ENCODE peak calls at places on chromosomes 3 and 15, in ten cellular contexts. Z is left kidney; U is glomerular endothelial cell; L is NCI-H526; I is fibroblast of pulmonary artery; Y is left cardiac atrium; Q is Karpas-422; E is stimulated activated CD8-positive, alpha-beta memory T cell treated with anti-CD3 and anti-CD28 coated beads, Interleukin-15, amount 100 ng/mL, for 48 hours; A is HT1080; B is brain pericyte. W is an unnamed sample.

GRCh38 chr3:127150915-127151564 is 41.9 kb upstream of the PRR23E start:
- DNase-seq in Z (no peak), U (no peak), L (no peak), I (no peak), Y (no peak), Q (no peak), E (no peak), A (no peak), B (no peak), W (no peak)

GRCh38 chr3:105836533-105836932 is 32.3 kb downstream of the CBLB start:
- DNase-seq in Z (peak; percentile 16), U (no peak), L (no peak), I (peak; percentile 80), Y (no peak), Q (no peak), E (peak; percentile 48), A (no peak), B (peak; percentile 27), W (no peak)

GRCh38 chr3:105513042-105513441 is 146.3 kb downstream of the ALCAM start:
- DNase-seq in Z (no peak), U (no peak), L (no peak), I (peak; percentile 81), Y (no peak), Q (no peak), E (no peak), A (peak; percentile 79), B (no peak), W (no peak)

GRCh38 chr3:171427771-171428320 is 32.4 kb downstream of the TNIK start:
- DNase-seq in Z (no peak), U (no peak), L (no peak), I (no peak), Y (no peak), Q (no peak), E (no peak), A (no peak), B (no peak), W (no peak)

GRCh38 chr15:58505581-58505980 is 73.8 kb downstream of the LIPC start:
- DNase-seq in Z (no peak), U (no peak), L (no peak), I (peak; percentile 36), Y (no peak), Q (no peak), E (no peak), A (peak; percentile 50), B (no peak), W (no peak)

GRCh38 chr3:151319613-151320012 is 3.0 kb upstream of the GPR87 start:
- DNase-seq in Z (no peak), U (no peak), L (no peak), I (peak; percentile 30), Y (no peak), Q (no peak), E (no peak), A (no peak), B (no peak), W (no peak)

GRCh38 chr15:79644091-79644490 is 212.0 kb downstream of the MINAR1 start:
- DNase-seq in Z (no peak), U (peak; percentile 60), L (no peak), I (peak; percentile 65), Y (no peak), Q (no peak), E (no peak), A (peak; percentile 84), B (no peak), W (no peak)

GRCh38 chr15:92638709-92639365 is 16.7 kb downstream of the FAM174B start:
- DNase-seq in Z (no peak), U (no peak), L (no peak), I (no peak), Y (no peak), Q (no peak), E (no peak), A (no peak), B (no peak), W (no peak)

GRCh38 chr3:106981392-106981791 is 395.8 kb upstream of the CCDC54 start:
- DNase-seq in Z (no peak), U (no peak), L (no peak), I (no peak), Y (no peak), Q (no peak), E (no peak), A (no peak), B (no peak), W (no peak)

GRCh38 chr3:15783361-15783969 is 14.3 kb downstream of the ANKRD28 start:
- DNase-seq in Z (no peak), U (no peak), L (no peak), I (peak; percentile 83), Y (no peak), Q (no peak), E (no peak), A (peak; percentile 46), B (no peak), W (no peak)

GRCh38 chr15:66672867-66673266 is 29.2 kb upstream of the SMAD6 start:
- DNase-seq in Z (no peak), U (no peak), L (no peak), I (no peak), Y (no peak), Q (no peak), E (no peak), A (no peak), B (no peak), W (no peak)

GRCh38 chr3:97815149-97815917 is 6.5 kb upstream of the CRYBG3 start:
- DNase-seq in Z (no peak), U (no peak), L (no peak), I (no peak), Y (no peak), Q (no peak), E (no peak), A (peak; percentile 85), B (no peak), W (no peak)

GRCh38 chr15:36612063-36612788 is 32.8 kb downstream of the CDIN1 start:
- DNase-seq in Z (no peak), U (peak; percentile 39), L (no peak), I (peak; percentile 71), Y (no peak), Q (no peak), E (no peak), A (peak; percentile 88), B (no peak), W (no peak)

GRCh38 chr3:112472676-112473075 is 26.6 kb downstream of the BTLA start:
- DNase-seq in Z (no peak), U (no peak), L (no peak), I (no peak), Y (no peak), Q (no peak), E (no peak), A (no peak), B (no peak), W (no peak)

GRCh38 chr3:69144631-69145244 is 22.3 kb upstream of the LMOD3 start:
- DNase-seq in Z (no peak), U (no peak), L (peak; percentile 45), I (no peak), Y (no peak), Q (no peak), E (no peak), A (no peak), B (no peak), W (no peak)

GRCh38 chr15:60464836-60465630 is 13.9 kb downstream of the ICE2 start:
- DNase-seq in Z (no peak), U (peak; percentile 61), L (no peak), I (peak; percentile 63), Y (no peak), Q (no peak), E (no peak), A (peak; percentile 67), B (no peak), W (no peak)

GRCh38 chr15:77143606-77144005 is 72.7 kb upstream of the TSPAN3 start:
- DNase-seq in Z (no peak), U (no peak), L (no peak), I (peak; percentile 10), Y (no peak), Q (peak; percentile 12), E (no peak), A (no peak), B (no peak), W (no peak)

GRCh38 chr3:24640330-24640877 is 145.8 kb upstream of the THRB start:
- DNase-seq in Z (peak; percentile 51), U (peak; percentile 9), L (peak; percentile 4), I (peak; percentile 62), Y (no peak), Q (no peak), E (no peak), A (peak; percentile 37), B (no peak), W (no peak)

GRCh38 chr3:74079961-74080562 is 455.3 kb upstream of the PDZRN3 start:
- DNase-seq in Z (peak; percentile 57), U (no peak), L (no peak), I (no peak), Y (no peak), Q (no peak), E (no peak), A (no peak), B (no peak), W (no peak)

GRCh38 chr3:112437146-112438022 is 61.9 kb downstream of the BTLA start:
- DNase-seq in Z (peak; percentile 6), U (peak; percentile 29), L (peak; percentile 1), I (peak; percentile 64), Y (no peak), Q (peak; percentile 81), E (no peak), A (peak; percentile 74), B (no peak), W (no peak)